ENCODE peak calls at places on chromosomes 6 and 20, in nine cellular contexts. X is uterus; K is effector memory CD4-positive, alpha-beta T cell; R is esophagus squamous epithelium; G is fibroblast of lung; O is cardiac muscle cell; V is brain microvascular endothelial cell; P is neuronal stem cell; Y is naive thymus-derived CD4-positive, alpha-beta T cell. W is an unnamed sample. For H3K27me3, the result is how much of the 10 kb centered on the place peaks cover.

GRCh38 chr6:44641344-44641743 is 253.8 kb downstream of the CDC5L start:
- DNase-seq in Y (no peak), G (no peak), R (no peak), X (no peak), P (no peak), O (no peak), K (no peak), V (peak), W (no peak)

GRCh38 chr6:25142506-25142905 is 136.7 kb upstream of the CARMIL1 start:
- DNase-seq in K (no peak), Y (no peak), O (no peak), R (no peak), G (no peak), X (no peak), P (no peak), V (no peak), W (no peak)

GRCh38 chr6:63440057-63440456 is 120.3 kb upstream of the LGSN start:
- DNase-seq in R (no peak), O (no peak), X (no peak), K (no peak), G (no peak), V (no peak), P (no peak), Y (no peak), W (no peak)

GRCh38 chr20:51767867-51768758 is at the start of gene ATP9A:
- DNase-seq in Y (no peak), G (peak), R (no peak), P (no peak), X (peak), V (no peak), K (no peak), O (peak), W (no peak)

GRCh38 chr20:3801846-3802245 is 5.7 kb downstream of the CDC25B start:
- DNase-seq in V (no peak), O (no peak), G (no peak), P (no peak), K (no peak), R (no peak), X (no peak), Y (no peak), W (no peak)

GRCh38 chr6:30824698-30825097 is 59.6 kb upstream of the DDR1 start:
- DNase-seq in P (no peak), K (no peak), R (no peak), G (no peak), X (no peak), O (no peak), Y (no peak), V (no peak), W (no peak)

GRCh38 chr6:90406142-90406794 is 109.6 kb upstream of the BACH2 start:
- DNase-seq in R (no peak), Y (no peak), P (no peak), K (no peak), O (no peak), V (peak), G (peak), X (no peak), W (no peak)

GRCh38 chr20:63032861-63033634 is 26.3 kb upstream of the BHLHE23 start:
- DNase-seq in X (no peak), G (no peak), P (no peak), O (peak), R (no peak), V (no peak), Y (peak), K (no peak), W (no peak)

GRCh38 chr20:25221592-25222460 is 26.1 kb upstream of the PYGB start:
- DNase-seq in V (no peak), Y (no peak), X (peak), G (no peak), K (no peak), P (no peak), O (no peak), R (no peak), W (no peak)

GRCh38 chr20:16528078-16528477 is 45.2 kb downstream of the KIF16B start:
- DNase-seq in O (no peak), X (peak), G (peak), V (peak), R (no peak), Y (no peak), K (no peak), P (no peak), W (peak)

GRCh38 chr6:50007821-50008220 is 14.0 kb downstream of the DEFB110 start:
- DNase-seq in R (no peak), P (no peak), O (no peak), G (peak), X (no peak), V (no peak), Y (no peak), K (no peak), W (peak)

GRCh38 chr6:170066679-170067078 is 224.2 kb downstream of the DLL1 start:
- DNase-seq in V (no peak), O (no peak), X (no peak), K (no peak), R (no peak), P (no peak), Y (no peak), G (no peak), W (no peak)

GRCh38 chr20:62063981-62064787 is 1.5 kb downstream of the TAF4 start:
- DNase-seq in G (no peak), V (no peak), Y (no peak), P (peak), K (no peak), X (no peak), O (peak), R (no peak), W (no peak)

GRCh38 chr6:144534123-144534676 is 249.1 kb downstream of the UTRN start:
- DNase-seq in X (no peak), K (no peak), V (no peak), P (no peak), R (no peak), Y (no peak), O (no peak), G (no peak), W (no peak)

GRCh38 chr6:35202066-35202546 is 11.7 kb upstream of the SCUBE3 start:
- DNase-seq in Y (no peak), G (no peak), R (no peak), P (no peak), V (no peak), O (no peak), K (no peak), X (no peak), W (no peak)

GRCh38 chr6:33840064-33840926 is 36.5 kb upstream of the MLN start:
- DNase-seq in V (peak), G (peak), R (no peak), O (no peak), Y (no peak), K (no peak), X (peak), P (no peak), W (peak)

GRCh38 chr6:105832358-105832757 is 253.8 kb upstream of the PRDM1 start:
- DNase-seq in R (no peak), V (no peak), O (no peak), X (no peak), K (no peak), Y (no peak), P (no peak), G (no peak), W (no peak)

GRCh38 chr6:4017847-4018193 is 61.1 kb downstream of the FAM217A start:
- DNase-seq in X (no peak), P (no peak), R (no peak), G (peak), K (no peak), O (peak), Y (no peak), V (peak), W (no peak)

GRCh38 chr20:59253325-59253724 is 47.1 kb upstream of the EDN3 start:
- DNase-seq in G (no peak), O (no peak), R (no peak), K (no peak), X (no peak), P (no peak), Y (peak), V (no peak), W (no peak)

GRCh38 chr6:1328129-1328528 is 16.2 kb downstream of the FOXQ1 start:
- DNase-seq in G (no peak), X (no peak), P (no peak), O (no peak), Y (no peak), R (no peak), V (no peak), K (no peak), W (no peak)

GRCh38 chr6:21003780-21004541 is 469.7 kb downstream of the CDKAL1 start:
- DNase-seq in R (no peak), O (no peak), V (peak), K (no peak), G (peak), Y (no peak), X (no peak), P (no peak), W (no peak)

GRCh38 chr6:155524249-155524651 is 68.6 kb upstream of the NOX3 start:
- DNase-seq in O (no peak), R (no peak), P (no peak), K (no peak), Y (no peak), V (peak), G (peak), X (no peak), W (no peak)

DNA sequence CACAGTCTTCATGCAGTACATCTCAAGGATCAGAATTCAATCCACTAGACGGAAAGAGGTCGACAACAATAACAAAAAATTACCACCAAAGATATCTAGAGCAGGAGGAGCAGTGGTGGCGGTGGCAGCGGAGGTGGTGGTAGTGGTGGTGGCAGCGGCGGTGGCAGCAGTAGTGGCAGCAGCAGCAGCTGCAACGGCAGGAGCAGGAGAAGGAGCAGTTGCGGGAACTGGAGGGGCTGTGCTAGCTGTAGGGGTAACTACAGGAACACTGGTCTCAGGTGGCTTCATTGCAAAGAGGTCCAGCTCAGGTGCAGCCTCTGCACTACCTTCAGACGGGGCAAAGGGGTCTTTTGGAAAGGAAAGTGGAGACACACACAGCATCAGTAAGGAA is 81.1 kb downstream of the PRSS35 start:
- DNase-seq in R (no peak), P (no peak), K (no peak), V (no peak), G (no peak), O (no peak), Y (no peak), X (no peak), W (no peak)
- H3K4me3 ChIP-seq in R (no peak), P (no peak), K (no peak), V (no peak), G (no peak), O (no peak), Y (no peak), X (no peak), W (no peak)

GRCh38 chr6:10407674-10408054 is 7.2 kb downstream of the TFAP2A start:
- DNase-seq in P (no peak), R (no peak), K (no peak), X (no peak), O (no peak), V (no peak), Y (no peak), G (no peak), W (no peak)
- H3K27me3 ChIP-seq in P (half or more), R (under half), K (under half), X (under half), O (half or more), V (under half), Y (under half), G (under half), W (under half)

GRCh38 chr20:309841-310644 is 12.7 kb downstream of the ZCCHC3 start:
- DNase-seq in G (peak), Y (peak), P (peak), R (peak), O (peak), K (peak), X (peak), V (peak), W (no peak)

GRCh38 chr20:310645-311044 is 13.3 kb downstream of the ZCCHC3 start:
- DNase-seq in G (no peak), K (no peak), V (no peak), R (no peak), X (no peak), Y (no peak), O (no peak), P (no peak), W (no peak)

GRCh38 chr20:311603-312002 is 13.7 kb upstream of the SOX12 start:
- DNase-seq in G (no peak), Y (no peak), R (no peak), P (no peak), X (no peak), K (no peak), V (no peak), O (no peak), W (no peak)

GRCh38 chr20:308427-309038 is 11.2 kb downstream of the ZCCHC3 start:
- DNase-seq in X (peak), O (no peak), G (no peak), Y (no peak), V (no peak), P (no peak), K (no peak), R (no peak), W (no peak)

DNA sequence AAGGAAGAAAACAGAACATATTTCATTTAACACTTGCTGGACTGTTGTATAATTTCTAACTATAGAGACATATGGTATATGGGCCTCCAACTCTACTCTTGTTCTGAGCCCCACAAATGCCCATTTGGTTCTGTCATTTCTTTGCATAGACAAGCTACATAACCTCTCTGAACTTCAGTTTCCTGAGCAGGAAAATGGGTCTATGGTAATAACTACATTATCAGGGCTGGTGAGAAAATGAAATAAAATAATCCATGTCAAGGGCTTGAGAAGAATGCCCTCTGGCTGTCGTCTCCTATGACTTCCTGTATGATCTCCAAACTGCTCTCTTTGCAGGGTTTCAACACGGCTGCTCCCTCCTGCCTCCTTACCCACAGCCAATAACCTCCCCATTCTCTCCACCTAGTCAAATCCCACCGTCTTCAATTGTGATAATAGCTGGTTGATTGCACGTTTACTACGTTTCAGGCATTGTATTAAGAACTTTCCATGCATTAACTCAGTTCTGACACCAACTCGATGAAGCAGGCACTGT is 12.0 kb downstream of the ZCCHC3 start:
- DNase-seq in R (no peak), O (peak), X (no peak), P (no peak), V (no peak), G (peak), Y (no peak), K (no peak), W (no peak)
- H3K4me3 ChIP-seq in R (peak), O (peak), X (peak), P (peak), V (peak), G (peak), Y (no peak), K (no peak), W (peak)

GRCh38 chr20:38760978-38761377 is 12.7 kb downstream of the ACTR5 start:
- DNase-seq in G (no peak), R (no peak), P (no peak), O (no peak), X (no peak), K (no peak), V (no peak), Y (no peak), W (no peak)

GRCh38 chr20:38764563-38765355 is 16.5 kb downstream of the ACTR5 start:
- DNase-seq in V (peak), G (peak), K (no peak), O (no peak), R (no peak), Y (no peak), X (no peak), P (no peak), W (peak)

GRCh38 chr20:38759135-38759534 is 10.9 kb downstream of the ACTR5 start:
- DNase-seq in O (no peak), V (no peak), X (no peak), K (no peak), R (no peak), G (no peak), P (no peak), Y (no peak), W (no peak)

GRCh38 chr20:38763616-38764015 is 15.4 kb downstream of the ACTR5 start:
- DNase-seq in K (no peak), G (no peak), O (no peak), R (no peak), V (no peak), P (no peak), Y (no peak), X (no peak), W (no peak)

GRCh38 chr20:38762174-38762573 is 13.9 kb downstream of the ACTR5 start:
- DNase-seq in P (no peak), Y (no peak), K (no peak), G (no peak), X (no peak), V (no peak), O (no peak), R (no peak), W (no peak)
- H3K27me3 ChIP-seq in P (under half), Y (under half), K (under half), G (under half), X (under half), V (under half), O (under half), R (under half), W (under half)

W was measured in Panc1.